ENCODE peak calls at places on chromosome 6, in eight cellular contexts. K is HCT116, B is H1, U is osteoblast, W is neuronal stem cell, F is PC-3, Z is fibroblast of lung, L is neural progenitor cell. M is an unnamed sample. For H3K36me3, the result is how much of the 10 kb centered on the place peaks cover.

GRCh38 chr6:105608711-105609374 is 206.0 kb upstream of the PREP start:
- DNase-seq in K (no peak), B (no peak), U (peak), W (no peak), F (peak), Z (peak), L (no peak), M (no peak)

GRCh38 chr6:66328181-66328580 is 621.2 kb upstream of the EYS start:
- DNase-seq in K (no peak), B (no peak), U (no peak), W (no peak), F (peak), Z (peak), L (no peak), M (no peak)

GRCh38 chr6:129592516-129593232 is 117.3 kb downstream of the ARHGAP18 start:
- DNase-seq in K (no peak), B (no peak), U (no peak), W (no peak), F (peak), Z (no peak), L (no peak), M (no peak)

GRCh38 chr6:125014157-125014957 is 52.1 kb downstream of the RNF217 start:
- DNase-seq in K (no peak), B (no peak), U (peak), W (no peak), F (no peak), Z (peak), L (no peak), M (no peak)

GRCh38 chr6:22956029-22956715 is 386.8 kb downstream of the HDGFL1 start:
- DNase-seq in K (no peak), B (no peak), U (no peak), W (no peak), F (no peak), Z (no peak), L (no peak), M (no peak)

GRCh38 chr6:31225735-31226134 is 46.2 kb downstream of the HLA-C start:
- DNase-seq in K (no peak), B (no peak), U (no peak), W (no peak), F (peak), Z (no peak), L (no peak), M (no peak)

GRCh38 chr6:114659513-114659912 is 316.7 kb upstream of the HS3ST5 start:
- DNase-seq in K (no peak), B (no peak), U (no peak), W (no peak), F (no peak), Z (no peak), L (no peak), M (no peak)

GRCh38 chr6:45054610-45055009 is 273.5 kb upstream of the RUNX2 start:
- DNase-seq in K (no peak), B (no peak), U (peak), W (no peak), F (no peak), Z (no peak), L (no peak), M (peak)

GRCh38 chr6:169852504-169853195 is 101.2 kb downstream of the ERMARD start:
- DNase-seq in K (no peak), B (no peak), U (peak), W (no peak), F (no peak), Z (no peak), L (no peak), M (no peak)

GRCh38 chr6:17269840-17270239 is 11.3 kb upstream of the RBM24 start:
- DNase-seq in K (no peak), B (no peak), U (peak), W (no peak), F (no peak), Z (no peak), L (no peak), M (no peak)
- H3K36me3 ChIP-seq in K (under half), B (under half), U (under half), W (under half), F (under half), Z (under half), L (under half), M (under half)

GRCh38 chr6:95279641-95280040 is 297.7 kb upstream of the MANEA start:
- DNase-seq in K (no peak), B (no peak), U (no peak), W (no peak), F (no peak), Z (no peak), L (no peak), M (no peak)
- H3K4me3 ChIP-seq in K (no peak), B (no peak), U (no peak), W (no peak), F (no peak), Z (no peak), L (no peak), M (no peak)

GRCh38 chr6:11318835-11319813 is 86.7 kb upstream of the NEDD9 start:
- DNase-seq in K (no peak), B (no peak), U (no peak), W (no peak), F (no peak), Z (no peak), L (no peak), M (no peak)

GRCh38 chr6:11322252-11322885 is 89.9 kb upstream of the NEDD9 start:
- DNase-seq in K (no peak), B (no peak), U (no peak), W (no peak), F (peak), Z (no peak), L (no peak), M (no peak)

GRCh38 chr6:11315743-11316437 is 83.4 kb upstream of the NEDD9 start:
- DNase-seq in K (peak), B (no peak), U (peak), W (no peak), F (peak), Z (peak), L (no peak), M (no peak)

GRCh38 chr6:11320914-11321549 is 88.6 kb upstream of the NEDD9 start:
- DNase-seq in K (no peak), B (no peak), U (no peak), W (no peak), F (no peak), Z (no peak), L (no peak), M (no peak)

GRCh38 chr6:11317885-11318771 is 85.7 kb upstream of the NEDD9 start:
- DNase-seq in K (peak), B (no peak), U (peak), W (no peak), F (peak), Z (peak), L (no peak), M (no peak)
- H3K4me2 ChIP-seq in K (peak), B (no peak), U (peak), W (no peak), F (peak), Z (peak), L (no peak), M (no peak)

DNA sequence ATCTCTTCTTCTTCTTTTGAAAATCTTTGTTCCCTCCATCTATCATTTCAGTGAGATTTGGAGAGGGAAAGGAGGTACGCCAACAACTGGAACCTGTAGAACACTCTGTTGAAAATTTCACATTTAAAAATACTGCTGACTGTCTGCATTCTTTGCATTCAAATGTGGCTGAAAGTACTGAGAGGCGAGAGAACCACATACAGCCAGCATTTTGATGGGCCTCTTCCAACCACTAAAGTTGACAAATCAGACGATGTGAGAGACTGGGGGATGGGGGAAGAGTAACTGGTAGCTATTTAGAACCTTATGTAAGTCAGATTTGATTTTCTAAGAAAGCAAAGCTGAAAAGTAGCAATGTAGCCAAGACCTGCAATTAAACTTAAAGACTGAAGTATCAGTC is 77.5 kb downstream of the FKBP5 start:
- DNase-seq in K (no peak), B (no peak), U (no peak), W (no peak), F (no peak), Z (peak), L (no peak), M (no peak)
- H3K36me3 ChIP-seq in K (under half), B (under half), U (under half), W (half or more), F (under half), Z (under half), L (under half), M (under half)

M was measured in DND-41.